ENCODE peak calls at places on chromosomes 13 and 19, in ten cellular contexts. One of them, this sample, is unnamed.

GRCh38 chr19:50039968-50040367 is 14.2 kb downstream of the ZNF473 start:
- DNase-seq in astrocyte: no peak
- DNase-seq in GM12865: no peak
- DNase-seq in mesothelial cell of epicardium: no peak
- DNase-seq in breast epithelium: no peak
- DNase-seq in OCI-LY7: no peak
- DNase-seq in endothelial cell: no peak
- DNase-seq in type B pancreatic cell: no peak
- DNase-seq in spleen: no peak
- DNase-seq in tibial artery: no peak
- DNase-seq in this sample: no peak

GRCh38 chr19:49506575-49507105 is 5.8 kb upstream of the FCGRT start:
- DNase-seq in GM12865: peak; percentile 78
- DNase-seq in spleen: peak; percentile 87
- DNase-seq in astrocyte: no peak
- DNase-seq in tibial artery: peak; percentile 54
- DNase-seq in OCI-LY7: peak; percentile 78
- DNase-seq in breast epithelium: no peak
- DNase-seq in mesothelial cell of epicardium: no peak
- DNase-seq in type B pancreatic cell: no peak
- DNase-seq in endothelial cell: peak; percentile 75
- DNase-seq in this sample: peak; percentile 62

GRCh38 chr19:5308471-5309437 is 31.9 kb downstream of the PTPRS start:
- DNase-seq in mesothelial cell of epicardium: no peak
- DNase-seq in OCI-LY7: peak; percentile 26
- DNase-seq in breast epithelium: peak; percentile 86
- DNase-seq in GM12865: no peak
- DNase-seq in tibial artery: peak; percentile 76
- DNase-seq in type B pancreatic cell: no peak
- DNase-seq in endothelial cell: no peak
- DNase-seq in spleen: no peak
- DNase-seq in astrocyte: peak; percentile 88
- DNase-seq in this sample: no peak

GRCh38 chr13:46150134-46150693 is 31.8 kb downstream of the LCP1 start:
- DNase-seq in spleen: no peak
- DNase-seq in breast epithelium: no peak
- DNase-seq in OCI-LY7: no peak
- DNase-seq in GM12865: no peak
- DNase-seq in type B pancreatic cell: no peak
- DNase-seq in mesothelial cell of epicardium: no peak
- DNase-seq in astrocyte: no peak
- DNase-seq in endothelial cell: no peak
- DNase-seq in tibial artery: no peak
- DNase-seq in this sample: no peak

GRCh38 chr19:40613669-40614594 is 12.8 kb downstream of the LTBP4 start:
- DNase-seq in type B pancreatic cell: no peak
- DNase-seq in endothelial cell: peak; percentile 69
- DNase-seq in OCI-LY7: peak; percentile 91
- DNase-seq in mesothelial cell of epicardium: peak; percentile 79
- DNase-seq in spleen: peak; percentile 94
- DNase-seq in GM12865: peak; percentile 88
- DNase-seq in tibial artery: peak; percentile 84
- DNase-seq in breast epithelium: peak; percentile 76
- DNase-seq in astrocyte: peak; percentile 81
- DNase-seq in this sample: peak; percentile 81

GRCh38 chr13:20923272-20923671 is 20.7 kb upstream of the XPO4 start:
- DNase-seq in GM12865: no peak
- DNase-seq in type B pancreatic cell: no peak
- DNase-seq in endothelial cell: no peak
- DNase-seq in mesothelial cell of epicardium: no peak
- DNase-seq in astrocyte: no peak
- DNase-seq in spleen: peak; percentile 38
- DNase-seq in tibial artery: no peak
- DNase-seq in breast epithelium: no peak
- DNase-seq in OCI-LY7: no peak
- DNase-seq in this sample: no peak

GRCh38 chr13:51451134-51451466 is 1.7 kb downstream of the INTS6 start:
- DNase-seq in type B pancreatic cell: no peak
- DNase-seq in OCI-LY7: no peak
- DNase-seq in GM12865: no peak
- DNase-seq in tibial artery: no peak
- DNase-seq in breast epithelium: no peak
- DNase-seq in mesothelial cell of epicardium: no peak
- DNase-seq in endothelial cell: no peak
- DNase-seq in spleen: no peak
- DNase-seq in astrocyte: no peak
- DNase-seq in this sample: no peak

GRCh38 chr13:113860051-113860471 is 3.8 kb downstream of the GAS6 start:
- DNase-seq in mesothelial cell of epicardium: peak; percentile 39
- DNase-seq in spleen: no peak
- DNase-seq in endothelial cell: no peak
- DNase-seq in type B pancreatic cell: peak; percentile 62
- DNase-seq in OCI-LY7: no peak
- DNase-seq in astrocyte: no peak
- DNase-seq in breast epithelium: peak; percentile 39
- DNase-seq in GM12865: no peak
- DNase-seq in tibial artery: no peak
- DNase-seq in this sample: no peak

GRCh38 chr19:51084505-51084904 is 1.8 kb upstream of the KLK14 start:
- DNase-seq in spleen: no peak
- DNase-seq in breast epithelium: no peak
- DNase-seq in GM12865: no peak
- DNase-seq in endothelial cell: no peak
- DNase-seq in mesothelial cell of epicardium: no peak
- DNase-seq in OCI-LY7: no peak
- DNase-seq in astrocyte: no peak
- DNase-seq in type B pancreatic cell: no peak
- DNase-seq in tibial artery: no peak
- DNase-seq in this sample: no peak

GRCh38 chr19:4009990-4010807 is 2.7 kb downstream of the PIAS4 start:
- DNase-seq in OCI-LY7: no peak
- DNase-seq in mesothelial cell of epicardium: no peak
- DNase-seq in tibial artery: no peak
- DNase-seq in astrocyte: no peak
- DNase-seq in endothelial cell: no peak
- DNase-seq in breast epithelium: no peak
- DNase-seq in GM12865: no peak
- DNase-seq in type B pancreatic cell: no peak
- DNase-seq in spleen: no peak
- DNase-seq in this sample: no peak

GRCh38 chr19:39411832-39412099 is 703 bp upstream of the PLEKHG2 start:
- DNase-seq in astrocyte: peak; percentile 74
- DNase-seq in GM12865: peak; percentile 94
- DNase-seq in tibial artery: peak; percentile 97
- DNase-seq in OCI-LY7: peak; percentile 95
- DNase-seq in mesothelial cell of epicardium: peak; percentile 92
- DNase-seq in breast epithelium: peak; percentile 92
- DNase-seq in type B pancreatic cell: peak; percentile 87
- DNase-seq in endothelial cell: peak; percentile 82
- DNase-seq in spleen: peak; percentile 94
- DNase-seq in this sample: peak; percentile 87

GRCh38 chr13:100090861-100091260 is 2.0 kb downstream of the PCCA start:
- DNase-seq in spleen: no peak
- DNase-seq in tibial artery: no peak
- DNase-seq in type B pancreatic cell: no peak
- DNase-seq in endothelial cell: no peak
- DNase-seq in GM12865: no peak
- DNase-seq in mesothelial cell of epicardium: no peak
- DNase-seq in breast epithelium: no peak
- DNase-seq in OCI-LY7: no peak
- DNase-seq in astrocyte: no peak
- DNase-seq in this sample: no peak

GRCh38 chr19:38838208-38838985 is 6.8 kb upstream of the ECH1 start:
- DNase-seq in GM12865: no peak
- DNase-seq in tibial artery: no peak
- DNase-seq in OCI-LY7: no peak
- DNase-seq in breast epithelium: no peak
- DNase-seq in astrocyte: no peak
- DNase-seq in mesothelial cell of epicardium: no peak
- DNase-seq in spleen: peak; percentile 60
- DNase-seq in type B pancreatic cell: no peak
- DNase-seq in endothelial cell: no peak
- DNase-seq in this sample: no peak

GRCh38 chr19:15643387-15643786 is 2.7 kb downstream of the CYP4F3 start:
- DNase-seq in type B pancreatic cell: no peak
- DNase-seq in breast epithelium: no peak
- DNase-seq in tibial artery: no peak
- DNase-seq in OCI-LY7: no peak
- DNase-seq in spleen: no peak
- DNase-seq in astrocyte: no peak
- DNase-seq in mesothelial cell of epicardium: no peak
- DNase-seq in endothelial cell: no peak
- DNase-seq in GM12865: no peak
- DNase-seq in this sample: no peak

GRCh38 chr13:45728759-45729158 is 26.6 kb downstream of the CBY2 start:
- DNase-seq in breast epithelium: no peak
- DNase-seq in GM12865: peak; percentile 66
- DNase-seq in spleen: no peak
- DNase-seq in type B pancreatic cell: no peak
- DNase-seq in OCI-LY7: peak; percentile 29
- DNase-seq in endothelial cell: peak; percentile 40
- DNase-seq in mesothelial cell of epicardium: no peak
- DNase-seq in tibial artery: no peak
- DNase-seq in astrocyte: no peak
- DNase-seq in this sample: peak; percentile 12

DNA sequence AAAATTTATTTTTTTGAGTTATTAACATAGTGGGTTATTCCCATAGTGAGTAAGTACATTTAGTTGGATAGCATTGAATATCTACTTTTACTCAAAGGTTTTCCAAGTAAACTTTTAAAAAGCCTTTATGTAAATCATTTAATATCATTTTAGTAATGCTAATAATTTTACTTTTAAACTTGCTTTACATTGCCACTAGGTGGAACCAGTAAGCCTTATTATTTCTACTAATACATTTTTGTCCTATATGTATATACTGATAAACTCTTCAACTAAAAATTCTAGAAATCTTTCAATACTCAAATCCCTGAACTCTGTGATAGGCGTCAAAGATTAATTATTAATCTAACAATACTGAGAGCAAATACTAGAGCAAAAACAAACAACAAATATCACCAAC is 1709.2 kb upstream of the PCDH20 start:
- DNase-seq in OCI-LY7: peak; percentile 14
- DNase-seq in endothelial cell: no peak
- DNase-seq in tibial artery: no peak
- DNase-seq in astrocyte: peak; percentile 10
- DNase-seq in type B pancreatic cell: no peak
- DNase-seq in mesothelial cell of epicardium: no peak
- DNase-seq in GM12865: peak; percentile 8
- DNase-seq in spleen: no peak
- DNase-seq in breast epithelium: no peak
- DNase-seq in this sample: no peak
- TF ChIP-seq CTCF in OCI-LY7: peak; percentile 80
- TF ChIP-seq CTCF in endothelial cell: peak; percentile 74
- TF ChIP-seq CTCF in tibial artery: no peak
- TF ChIP-seq CTCF in astrocyte: peak; percentile 27
- TF ChIP-seq CTCF in type B pancreatic cell: peak; percentile 82
- TF ChIP-seq CTCF in mesothelial cell of epicardium: peak; percentile 86
- TF ChIP-seq CTCF in GM12865: no peak
- TF ChIP-seq CTCF in spleen: no peak
- TF ChIP-seq CTCF in breast epithelium: no peak
- TF ChIP-seq CTCF in this sample: peak; percentile 49

GRCh38 chr13:28557725-28558124 is 62.8 kb upstream of the FLT1 start:
- DNase-seq in GM12865: no peak
- DNase-seq in type B pancreatic cell: no peak
- DNase-seq in astrocyte: peak; percentile 48
- DNase-seq in mesothelial cell of epicardium: no peak
- DNase-seq in endothelial cell: no peak
- DNase-seq in spleen: no peak
- DNase-seq in tibial artery: no peak
- DNase-seq in OCI-LY7: no peak
- DNase-seq in breast epithelium: no peak
- DNase-seq in this sample: no peak

GRCh38 chr13:28560612-28561011 is 65.7 kb upstream of the FLT1 start:
- DNase-seq in endothelial cell: no peak
- DNase-seq in OCI-LY7: no peak
- DNase-seq in type B pancreatic cell: no peak
- DNase-seq in GM12865: no peak
- DNase-seq in astrocyte: no peak
- DNase-seq in tibial artery: no peak
- DNase-seq in spleen: no peak
- DNase-seq in breast epithelium: no peak
- DNase-seq in mesothelial cell of epicardium: no peak
- DNase-seq in this sample: no peak

GRCh38 chr13:28559636-28560259 is 64.8 kb upstream of the FLT1 start:
- DNase-seq in spleen: no peak
- DNase-seq in astrocyte: no peak
- DNase-seq in GM12865: no peak
- DNase-seq in OCI-LY7: no peak
- DNase-seq in endothelial cell: no peak
- DNase-seq in mesothelial cell of epicardium: no peak
- DNase-seq in breast epithelium: no peak
- DNase-seq in type B pancreatic cell: no peak
- DNase-seq in tibial artery: no peak
- DNase-seq in this sample: no peak

GRCh38 chr13:28558126-28558525 is 63.2 kb upstream of the FLT1 start:
- DNase-seq in endothelial cell: no peak
- DNase-seq in tibial artery: no peak
- DNase-seq in astrocyte: peak; percentile 94
- DNase-seq in type B pancreatic cell: no peak
- DNase-seq in OCI-LY7: no peak
- DNase-seq in GM12865: no peak
- DNase-seq in spleen: no peak
- DNase-seq in breast epithelium: no peak
- DNase-seq in mesothelial cell of epicardium: no peak
- DNase-seq in this sample: no peak

GRCh38 chr13:28558567-28558966 is 63.6 kb upstream of the FLT1 start:
- DNase-seq in tibial artery: no peak
- DNase-seq in astrocyte: peak; percentile 42
- DNase-seq in endothelial cell: no peak
- DNase-seq in GM12865: no peak
- DNase-seq in spleen: no peak
- DNase-seq in type B pancreatic cell: no peak
- DNase-seq in breast epithelium: no peak
- DNase-seq in mesothelial cell of epicardium: no peak
- DNase-seq in OCI-LY7: no peak
- DNase-seq in this sample: no peak
- TF ChIP-seq CTCF in tibial artery: no peak
- TF ChIP-seq CTCF in astrocyte: no peak
- TF ChIP-seq CTCF in endothelial cell: no peak
- TF ChIP-seq CTCF in GM12865: no peak
- TF ChIP-seq CTCF in spleen: no peak
- TF ChIP-seq CTCF in type B pancreatic cell: no peak
- TF ChIP-seq CTCF in breast epithelium: no peak
- TF ChIP-seq CTCF in mesothelial cell of epicardium: no peak
- TF ChIP-seq CTCF in OCI-LY7: no peak
- TF ChIP-seq CTCF in this sample: no peak

GRCh38 chr19:28612275-28612769 is 600.6 kb downstream of the UQCRFS1 start:
- DNase-seq in endothelial cell: no peak
- DNase-seq in astrocyte: no peak
- DNase-seq in type B pancreatic cell: no peak
- DNase-seq in spleen: no peak
- DNase-seq in breast epithelium: no peak
- DNase-seq in tibial artery: no peak
- DNase-seq in GM12865: no peak
- DNase-seq in mesothelial cell of epicardium: no peak
- DNase-seq in OCI-LY7: no peak
- DNase-seq in this sample: no peak
- TF ChIP-seq CTCF in endothelial cell: no peak
- TF ChIP-seq CTCF in astrocyte: no peak
- TF ChIP-seq CTCF in type B pancreatic cell: no peak
- TF ChIP-seq CTCF in spleen: no peak
- TF ChIP-seq CTCF in breast epithelium: no peak
- TF ChIP-seq CTCF in tibial artery: no peak
- TF ChIP-seq CTCF in GM12865: no peak
- TF ChIP-seq CTCF in mesothelial cell of epicardium: no peak
- TF ChIP-seq CTCF in OCI-LY7: no peak
- TF ChIP-seq CTCF in this sample: no peak

GRCh38 chr19:31338069-31338767 is 11.0 kb downstream of the TSHZ3 start:
- DNase-seq in mesothelial cell of epicardium: peak; percentile 70
- DNase-seq in spleen: no peak
- DNase-seq in OCI-LY7: peak; percentile 55
- DNase-seq in endothelial cell: peak; percentile 68
- DNase-seq in tibial artery: peak; percentile 59
- DNase-seq in type B pancreatic cell: no peak
- DNase-seq in breast epithelium: no peak
- DNase-seq in GM12865: no peak
- DNase-seq in astrocyte: peak; percentile 42
- DNase-seq in this sample: peak; percentile 72
- TF ChIP-seq CTCF in mesothelial cell of epicardium: peak; percentile 51
- TF ChIP-seq CTCF in spleen: peak; percentile 33
- TF ChIP-seq CTCF in OCI-LY7: peak; percentile 72
- TF ChIP-seq CTCF in endothelial cell: peak; percentile 50
- TF ChIP-seq CTCF in tibial artery: peak; percentile 54
- TF ChIP-seq CTCF in type B pancreatic cell: peak; percentile 78
- TF ChIP-seq CTCF in breast epithelium: no peak
- TF ChIP-seq CTCF in GM12865: no peak
- TF ChIP-seq CTCF in astrocyte: peak; percentile 48
- TF ChIP-seq CTCF in this sample: peak; percentile 64